ENCODE peak calls at places on chromosomes 5 and 9, in seven cellular contexts. Y, D, W, Z, G, M and A are unnamed samples. For H3K9me3, the result is how much of the 10 kb centered on the place peaks cover.

GRCh38 chr9:129236441-129237145 is 58.5 kb upstream of the IER5L start:
- DNase-seq in D (no peak), M (no peak), Z (no peak), W (peak), G (no peak), Y (peak), A (no peak)

GRCh38 chr5:180187767-180188166 is 21.2 kb downstream of the RASGEF1C start:
- DNase-seq in G (no peak), M (no peak), Y (no peak), Z (no peak), W (no peak), D (no peak), A (no peak)

GRCh38 chr5:135535820-135536801 is at the start of gene NEUROG1:
- DNase-seq in Z (no peak), G (no peak), W (no peak), M (no peak), D (no peak), Y (no peak), A (no peak)

GRCh38 chr5:135243194-135244191 is 155.5 kb downstream of the MACROH2A1 start:
- DNase-seq in M (no peak), G (peak), D (no peak), Y (no peak), W (no peak), Z (peak), A (no peak)

GRCh38 chr5:5290674-5291334 is 131.7 kb upstream of the ICE1 start:
- DNase-seq in Y (no peak), D (no peak), G (no peak), Z (no peak), M (no peak), W (no peak), A (no peak)

GRCh38 chr5:32357678-32358077 is 44.9 kb upstream of the MTMR12 start:
- DNase-seq in Y (no peak), Z (no peak), D (no peak), W (no peak), G (no peak), M (no peak), A (no peak)

GRCh38 chr5:137366526-137366925 is 132.6 kb downstream of the SPOCK1 start:
- DNase-seq in M (no peak), G (no peak), D (peak), Z (no peak), W (no peak), Y (no peak), A (no peak)

GRCh38 chr9:136550439-136551085 is 4.7 kb upstream of the NOTCH1 start:
- DNase-seq in D (no peak), M (peak), Z (no peak), Y (no peak), G (no peak), W (no peak), A (no peak)

GRCh38 chr5:31854181-31854624 is 215.3 kb downstream of the PDZD2 start:
- DNase-seq in Y (no peak), G (peak), M (peak), Z (no peak), W (peak), D (peak), A (no peak)

GRCh38 chr5:116370886-116371285 is 203.7 kb downstream of the SEMA6A start:
- DNase-seq in W (no peak), M (peak), G (no peak), D (peak), Y (no peak), Z (no peak), A (no peak)

GRCh38 chr9:36164361-36164760 is 4.8 kb upstream of the CCIN start:
- DNase-seq in Y (no peak), G (no peak), D (no peak), M (no peak), W (no peak), Z (peak), A (no peak)

GRCh38 chr5:149672701-149673455 is 57.2 kb upstream of the PPARGC1B start:
- DNase-seq in W (no peak), D (no peak), Y (no peak), M (no peak), G (no peak), Z (peak), A (no peak)

GRCh38 chr5:58317009-58317408 is 142.9 kb downstream of the PLK2 start:
- DNase-seq in M (no peak), W (no peak), G (no peak), D (no peak), Z (no peak), Y (no peak), A (no peak)

GRCh38 chr5:43997647-43998251 is 391.5 kb downstream of the FGF10 start:
- DNase-seq in Y (no peak), M (no peak), W (no peak), G (no peak), Z (no peak), D (no peak), A (no peak)

GRCh38 chr9:136886610-136887597 is 588 bp downstream of the TRAF2 start:
- DNase-seq in G (no peak), Y (peak), M (peak), W (no peak), D (no peak), Z (no peak), A (peak)

GRCh38 chr5:79692586-79692985 is 3.0 kb downstream of the CMYA5 start:
- DNase-seq in D (no peak), W (no peak), M (no peak), Z (no peak), G (no peak), Y (no peak), A (no peak)

GRCh38 chr9:71791875-71792274 is 23.6 kb upstream of the CEMIP2 start:
- DNase-seq in Z (no peak), M (no peak), G (no peak), W (no peak), D (peak), Y (no peak), A (no peak)

GRCh38 chr9:37963936-37964739 is 60.2 kb upstream of the SLC25A51 start:
- DNase-seq in Z (peak), D (peak), M (peak), G (no peak), W (peak), Y (no peak), A (no peak)

GRCh38 chr5:90982576-90982975 is 400.5 kb downstream of the ARRDC3 start:
- DNase-seq in W (no peak), Y (no peak), G (no peak), M (no peak), Z (no peak), D (peak), A (no peak)

GRCh38 chr5:88659529-88660325 is 223.3 kb downstream of the MEF2C start:
- DNase-seq in Z (peak), W (no peak), G (no peak), M (no peak), D (peak), Y (no peak), A (no peak)

GRCh38 chr9:109411818-109412352 is 86.2 kb downstream of the PTPN3 start:
- DNase-seq in M (no peak), W (no peak), Y (no peak), D (peak), G (no peak), Z (no peak), A (no peak)

GRCh38 chr9:89872913-89873707 is 268.3 kb downstream of the GADD45G start:
- DNase-seq in W (peak), M (no peak), G (no peak), Z (peak), Y (no peak), D (no peak), A (no peak)

GRCh38 chr9:35258665-35259474 is 97.1 kb downstream of the UNC13B start:
- DNase-seq in G (peak), M (peak), D (peak), Y (peak), W (peak), Z (peak), A (peak)

GRCh38 chr5:135139397-135140134 is 105.5 kb upstream of the PITX1 start:
- DNase-seq in D (peak), M (peak), Y (no peak), Z (peak), W (no peak), G (no peak), A (no peak)

GRCh38 chr9:103881419-103881818 is 212.7 kb upstream of the SMC2 start:
- DNase-seq in W (no peak), Z (no peak), M (no peak), Y (no peak), D (no peak), G (no peak), A (no peak)

GRCh38 chr5:147452137-147452838 is 57.6 kb downstream of the DPYSL3 start:
- DNase-seq in Z (peak), W (no peak), Y (no peak), M (no peak), G (no peak), D (no peak), A (no peak)

GRCh38 chr5:80990971-80991370 is 30.8 kb downstream of the RASGRF2 start:
- DNase-seq in G (no peak), M (peak), D (no peak), W (no peak), Z (no peak), Y (no peak), A (no peak)

DNA sequence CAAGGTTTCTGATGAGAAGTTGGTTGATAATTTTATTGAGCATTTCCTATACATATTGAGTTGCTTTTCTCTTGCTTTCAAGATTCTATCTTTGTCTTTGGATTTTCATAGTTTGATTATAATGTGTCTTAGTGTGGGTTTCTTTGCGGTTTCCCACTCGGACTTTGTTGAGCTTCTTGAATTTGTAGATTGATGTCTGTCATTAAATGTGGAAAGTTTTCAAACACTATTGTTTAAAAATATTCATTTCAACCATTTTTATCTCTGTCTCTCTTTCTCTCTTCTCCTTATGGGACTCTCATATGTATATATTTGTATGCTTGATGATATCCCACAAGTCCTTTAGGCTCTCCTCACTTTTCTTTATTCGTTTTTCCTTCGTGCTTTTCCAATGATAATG is 18.5 kb upstream of the PCDHA1 start:
- DNase-seq in D (no peak), Z (no peak), W (no peak), M (no peak), G (no peak), Y (no peak), A (no peak)
- H3K9me3 ChIP-seq in D (under half), Z (half or more), W (half or more), M (under half), G (half or more), Y (under half), A (under half)

GRCh38 chr5:123626051-123626450 is 114.1 kb downstream of the CSNK1G3 start:
- DNase-seq in M (no peak), G (no peak), Z (no peak), Y (no peak), D (no peak), W (no peak), A (no peak)
- H3K9me3 ChIP-seq in M (under half), G (under half), Z (under half), Y (under half), D (under half), W (under half), A (under half)

DNA sequence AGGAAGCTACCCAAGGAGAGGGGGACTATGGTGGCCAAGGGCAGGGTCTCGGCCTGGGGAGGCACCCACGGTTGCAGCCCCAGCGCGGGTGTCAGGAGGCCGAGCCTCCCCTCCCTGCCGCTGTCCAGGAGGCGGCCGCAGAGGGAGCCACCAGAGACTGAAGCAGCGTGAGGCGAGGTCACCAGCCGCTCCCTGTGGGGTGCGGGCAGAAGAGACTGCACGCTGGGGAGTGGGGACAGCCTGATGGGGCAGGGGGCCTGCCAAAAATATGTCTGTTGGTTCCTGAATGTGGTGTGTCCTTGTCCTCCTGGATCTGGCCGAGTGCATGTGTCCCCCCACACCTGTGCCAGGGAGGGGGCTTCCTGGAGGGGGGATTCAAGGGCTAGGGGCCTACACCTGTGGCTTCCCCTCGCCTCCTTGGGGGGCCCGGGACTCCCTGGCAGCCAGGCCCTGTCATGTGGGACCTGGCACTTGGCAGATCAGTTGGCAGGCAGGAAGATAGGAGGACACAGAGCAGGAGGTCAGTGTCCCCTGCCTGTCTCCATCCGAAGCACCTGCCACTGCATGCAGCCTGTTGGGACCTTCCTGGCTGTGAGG is 131.2 kb downstream of the DAB2IP start:
- DNase-seq in G (no peak), Z (peak), Y (no peak), M (no peak), W (no peak), D (no peak), A (no peak)
- H3K9me3 ChIP-seq in G (under half), Z (under half), Y (under half), M (under half), W (under half), D (under half), A (under half)

GRCh38 chr9:132750668-132751067 is 80.4 kb downstream of the GTF3C4 start:
- DNase-seq in Z (no peak), G (no peak), Y (no peak), W (no peak), M (no peak), D (no peak), A (no peak)
- H3K9me3 ChIP-seq in Z (under half), G (under half), Y (under half), W (under half), M (under half), D (under half), A (under half)

DNA sequence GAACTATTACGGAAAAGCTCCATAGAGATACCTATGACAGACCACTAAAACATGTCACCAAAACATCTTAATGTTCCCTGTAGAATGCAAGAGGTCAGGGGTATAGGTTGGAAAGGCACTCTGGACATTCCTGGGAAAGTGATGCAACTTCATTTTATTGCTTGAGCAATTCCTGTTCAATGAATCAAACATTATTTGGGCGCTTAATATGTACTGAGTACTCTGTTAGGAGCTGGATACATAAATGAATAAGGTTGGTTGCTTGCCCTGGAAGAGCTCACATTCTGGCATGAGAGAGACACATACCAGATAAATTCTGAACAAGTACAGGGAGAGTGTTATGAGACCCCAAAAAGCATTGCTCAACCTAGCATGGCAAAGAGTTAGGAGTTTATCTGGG is 408.9 kb upstream of the DMAC1 start:
- DNase-seq in D (no peak), G (no peak), Z (no peak), Y (no peak), W (no peak), M (no peak), A (no peak)
- H3K9me3 ChIP-seq in D (under half), G (under half), Z (under half), Y (under half), W (under half), M (under half), A (under half)

DNA sequence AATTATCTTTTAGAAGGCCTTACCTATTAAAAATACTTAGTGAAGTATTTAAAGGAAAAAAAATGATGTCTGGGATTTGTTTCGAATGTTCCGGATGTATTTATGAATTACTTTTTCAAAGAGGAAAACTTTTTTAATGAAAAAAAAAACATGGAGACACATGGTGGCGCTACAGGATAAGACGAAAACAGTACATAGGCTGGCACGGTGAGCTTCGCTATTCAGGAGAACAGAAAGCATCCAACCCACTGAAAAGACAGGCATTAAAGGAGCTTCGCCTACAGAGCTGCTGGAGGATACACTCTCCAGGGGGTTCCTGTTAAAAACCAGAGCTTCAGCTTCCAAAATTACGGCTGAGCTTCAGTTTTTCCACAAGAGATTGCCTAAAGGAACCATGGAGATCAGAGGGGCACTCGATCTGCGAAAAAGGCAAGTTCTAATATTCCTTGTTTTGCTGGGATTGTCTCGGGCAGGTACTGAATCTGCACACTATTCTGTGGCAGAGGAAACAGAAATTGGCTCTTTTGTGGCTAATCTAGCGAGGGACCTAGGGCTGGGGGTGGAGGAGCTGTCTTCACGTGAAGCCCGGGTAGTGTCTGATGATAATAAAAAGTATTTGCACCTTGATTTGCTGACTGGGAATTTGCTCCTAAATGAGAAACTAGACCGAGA is at the start of gene PCDHB14:
- DNase-seq in Y (no peak), M (peak), Z (no peak), G (no peak), D (peak), W (no peak), A (no peak)
- H3K9me3 ChIP-seq in Y (under half), M (under half), Z (half or more), G (half or more), D (under half), W (half or more), A (under half)

GRCh38 chr5:150904479-150905311 is at the start of gene ZNF300:
- DNase-seq in D (peak), G (peak), W (peak), M (peak), Z (peak), Y (peak), A (no peak)

GRCh38 chr5:150895431-150896428 is 9.1 kb downstream of the ZNF300 start:
- DNase-seq in W (no peak), Y (no peak), D (no peak), G (no peak), M (no peak), Z (no peak), A (no peak)

GRCh38 chr5:150905312-150905683 is 518 bp upstream of the ZNF300 start:
- DNase-seq in W (no peak), D (no peak), Y (no peak), M (no peak), Z (no peak), G (no peak), A (no peak)

DNA sequence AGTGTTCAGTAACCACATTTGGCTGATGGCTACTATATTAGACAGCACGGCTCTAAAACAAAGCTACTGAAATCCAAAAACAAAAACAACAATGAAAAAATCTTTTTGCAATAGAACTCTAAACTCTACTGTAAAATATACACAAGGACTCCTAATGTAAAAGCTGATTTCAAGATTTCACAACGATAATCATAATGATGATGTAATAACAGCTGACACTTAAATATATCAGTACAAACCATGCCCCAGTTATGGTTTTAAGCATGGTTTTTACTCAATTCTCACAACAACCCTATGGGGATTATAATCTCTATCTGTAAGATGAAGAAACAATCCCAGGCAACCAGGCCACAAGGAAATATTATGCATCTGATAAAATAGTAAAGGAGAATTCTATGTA is 3.3 kb downstream of the ZNF300 start:
- DNase-seq in Z (no peak), W (no peak), D (no peak), M (no peak), Y (no peak), G (no peak), A (no peak)
- H3K9me3 ChIP-seq in Z (under half), W (half or more), D (under half), M (half or more), Y (under half), G (half or more), A (under half)

GRCh38 chr5:66472010-66472409 is 124.2 kb upstream of the MAST4 start:
- DNase-seq in Z (no peak), W (no peak), Y (no peak), D (no peak), M (no peak), G (no peak), A (no peak)
- H3K9me3 ChIP-seq in Z (under half), W (under half), Y (under half), D (under half), M (under half), G (under half), A (under half)

DNA sequence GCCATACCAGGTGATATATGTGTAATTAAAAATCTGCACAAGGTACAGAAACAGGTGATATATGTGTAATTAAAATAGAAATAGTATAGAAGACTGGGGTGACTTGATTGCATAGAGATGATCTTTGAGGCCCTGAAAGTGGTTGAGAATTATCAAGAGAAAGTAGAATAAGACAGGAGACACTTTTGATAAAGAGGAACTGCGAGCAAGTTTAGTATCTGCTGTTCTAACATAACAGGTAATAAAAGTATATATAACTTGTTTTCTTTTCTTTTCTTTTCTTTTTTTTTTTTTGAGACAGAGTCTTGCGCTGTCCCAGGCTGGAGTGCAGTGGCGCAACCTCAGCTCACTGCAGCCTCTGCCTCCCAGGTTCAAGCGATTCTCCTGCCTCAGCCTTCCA is 5.4 kb downstream of the SNX2 start:
- DNase-seq in D (no peak), Y (no peak), W (no peak), G (no peak), M (no peak), Z (no peak), A (no peak)
- H3K9me3 ChIP-seq in D (under half), Y (under half), W (under half), G (under half), M (under half), Z (under half), A (under half)

GRCh38 chr5:179114756-179115155 is 54.6 kb downstream of the ZNF354C start:
- DNase-seq in M (no peak), W (no peak), G (no peak), D (no peak), Z (peak), Y (no peak), A (no peak)
- H3K9me3 ChIP-seq in M (under half), W (under half), G (half or more), D (under half), Z (half or more), Y (under half), A (under half)